ENCODE peak calls at places on chromosome 3, in nine cellular contexts. Y is fibroblast of lung, V is mucosa of descending colon, N is lung, P is pancreas, R is lower lobe of right lung, M is body of pancreas, X is GM23338, W is testis. Z is an unnamed sample.

GRCh38 chr3:12644297-12644937 is 19.5 kb downstream of the RAF1 start:
- DNase-seq in Y (peak; percentile 92), V (no peak), N (no peak), P (no peak), R (no peak), M (no peak), X (no peak), W (no peak), Z (no peak)

GRCh38 chr3:152505926-152506325 is 237.2 kb downstream of the MBNL1 start:
- DNase-seq in Y (no peak), V (no peak), N (no peak), P (no peak), R (no peak), M (no peak), X (no peak), W (no peak), Z (no peak)

GRCh38 chr3:187973977-187974856 is 179.7 kb upstream of the LPP start:
- DNase-seq in Y (no peak), V (no peak), N (no peak), P (no peak), R (no peak), M (no peak), X (no peak), W (no peak), Z (no peak)

GRCh38 chr3:187978433-187979011 is 175.4 kb upstream of the LPP start:
- DNase-seq in Y (peak; percentile 51), V (no peak), N (no peak), P (no peak), R (no peak), M (no peak), X (no peak), W (no peak), Z (no peak)

GRCh38 chr3:122618614-122619013 is 41.2 kb downstream of the PARP15 start:
- DNase-seq in Y (no peak), V (no peak), N (no peak), P (no peak), R (no peak), M (no peak), X (peak; percentile 33), W (no peak), Z (no peak)

GRCh38 chr3:127700406-127700805 is 27.7 kb downstream of the ABTB1 start:
- DNase-seq in Y (no peak), V (no peak), N (no peak), P (no peak), R (peak; percentile 14), M (no peak), X (no peak), W (no peak), Z (no peak)

GRCh38 chr3:184005981-184006507 is 11.6 kb downstream of the ABCC5 start:
- DNase-seq in Y (peak; percentile 64), V (peak; percentile 88), N (peak; percentile 81), P (peak; percentile 64), R (peak; percentile 85), M (peak; percentile 81), X (peak; percentile 53), W (peak; percentile 22), Z (peak; percentile 68)

GRCh38 chr3:7332696-7333095 is 471.8 kb downstream of the GRM7 start:
- DNase-seq in Y (no peak), V (no peak), N (no peak), P (no peak), R (no peak), M (no peak), X (peak; percentile 38), W (no peak), Z (no peak)

GRCh38 chr3:58041826-58042324 is 33.7 kb downstream of the FLNB start:
- DNase-seq in Y (peak; percentile 98), V (no peak), N (no peak), P (no peak), R (no peak), M (no peak), X (peak; percentile 74), W (no peak), Z (no peak)

GRCh38 chr3:97817965-97818364 is 3.8 kb upstream of the CRYBG3 start:
- DNase-seq in Y (no peak), V (no peak), N (no peak), P (no peak), R (no peak), M (no peak), X (no peak), W (no peak), Z (peak; percentile 50)

GRCh38 chr3:42652611-42653302 is 740 bp upstream of the ZBTB47 start:
- DNase-seq in Y (peak; percentile 85), V (peak; percentile 63), N (peak; percentile 79), P (peak; percentile 44), R (peak; percentile 79), M (peak; percentile 60), X (no peak), W (no peak), Z (peak; percentile 36)

GRCh38 chr3:45350643-45351042 is 37.7 kb upstream of the LARS2 start:
- DNase-seq in Y (no peak), V (no peak), N (no peak), P (no peak), R (no peak), M (no peak), X (no peak), W (no peak), Z (no peak)

GRCh38 chr3:33678073-33678472 is 40.0 kb downstream of the CLASP2 start:
- DNase-seq in Y (no peak), V (no peak), N (no peak), P (no peak), R (no peak), M (no peak), X (no peak), W (no peak), Z (no peak)

GRCh38 chr3:72860053-72860452 is 11.8 kb upstream of the SHQ1 start:
- DNase-seq in Y (no peak), V (no peak), N (no peak), P (no peak), R (no peak), M (no peak), X (no peak), W (no peak), Z (no peak)

GRCh38 chr3:14372587-14372986 is 29.8 kb upstream of the SLC6A6 start:
- DNase-seq in Y (no peak), V (no peak), N (no peak), P (no peak), R (no peak), M (no peak), X (no peak), W (no peak), Z (no peak)

GRCh38 chr3:14373753-14374376 is 28.5 kb upstream of the SLC6A6 start:
- DNase-seq in Y (no peak), V (no peak), N (no peak), P (no peak), R (no peak), M (no peak), X (no peak), W (no peak), Z (no peak)

GRCh38 chr3:14370719-14371572 is 31.5 kb upstream of the SLC6A6 start:
- DNase-seq in Y (no peak), V (no peak), N (no peak), P (no peak), R (no peak), M (no peak), X (no peak), W (no peak), Z (no peak)

GRCh38 chr3:14369675-14370669 is 32.4 kb upstream of the SLC6A6 start:
- DNase-seq in Y (no peak), V (peak; percentile 82), N (peak; percentile 70), P (peak; percentile 49), R (peak; percentile 69), M (peak; percentile 68), X (peak; percentile 79), W (no peak), Z (no peak)

GRCh38 chr3:14371573-14372474 is 30.6 kb upstream of the SLC6A6 start:
- DNase-seq in Y (peak; percentile 64), V (peak; percentile 92), N (peak; percentile 90), P (peak; percentile 46), R (peak; percentile 93), M (peak; percentile 75), X (no peak), W (peak; percentile 64), Z (peak; percentile 78)
- TF ChIP-seq CTCF in Y (no peak), V (no peak), N (no peak), P (no peak), R (peak; percentile 12), M (no peak), X (no peak), W (no peak), Z (peak; percentile 18)

GRCh38 chr3:4529901-4530588 is 36.9 kb downstream of the ITPR1 start:
- DNase-seq in Y (no peak), V (no peak), N (no peak), P (no peak), R (no peak), M (no peak), X (no peak), W (no peak), Z (no peak)
- H3K4me1 ChIP-seq in Y (peaks cover 2% of the 10 kb centered on the region), V (no peaks in the 10 kb centered on the region), N (peaks cover 11% of the 10 kb centered on the region), P (peaks cover 18% of the 10 kb centered on the region), R (peaks cover 53% of the 10 kb centered on the region), M (peaks cover 13% of the 10 kb centered on the region), X (peaks cover 14% of the 10 kb centered on the region), W (peaks cover 4% of the 10 kb centered on the region), Z (peaks cover 54% of the 10 kb centered on the region)

DNA sequence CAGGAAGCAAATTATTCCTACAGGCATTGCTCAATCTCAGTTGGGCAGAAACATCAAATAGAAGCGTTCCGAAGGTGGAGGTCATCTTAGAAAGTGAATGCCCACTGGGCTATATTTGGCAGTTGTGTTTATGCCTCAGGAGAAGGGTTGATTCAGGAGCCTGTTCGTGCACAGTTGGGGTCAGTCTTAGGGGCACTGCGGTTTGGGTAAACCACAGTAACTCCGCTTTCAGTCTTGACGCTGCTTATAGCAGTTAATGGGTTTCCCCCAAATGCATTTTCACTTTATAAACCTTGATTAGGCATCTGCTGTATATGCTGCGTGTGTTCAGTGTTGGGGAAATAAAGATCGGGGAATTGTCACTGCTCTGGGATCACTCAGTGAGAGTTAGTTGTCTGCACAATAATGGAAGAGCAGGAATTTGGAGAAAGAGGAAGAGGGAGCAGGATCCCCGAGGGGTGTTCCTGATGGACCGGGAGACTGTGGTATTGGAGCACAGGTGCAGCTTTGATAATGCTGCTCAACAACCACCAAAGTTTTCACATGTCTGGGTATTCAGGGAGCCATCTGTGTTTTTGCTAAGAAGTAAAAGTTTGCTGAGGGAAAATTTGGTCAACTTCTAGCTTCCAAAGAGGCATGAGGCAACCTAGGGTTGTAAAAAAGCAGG is 124.3 kb upstream of the EIF1B start:
- DNase-seq in Y (no peak), V (no peak), N (no peak), P (no peak), R (no peak), M (no peak), X (no peak), W (no peak), Z (no peak)
- H3K4me3 ChIP-seq in Y (no peak overlapping the region), V (no peak overlapping the region), N (no peak overlapping the region), P (no peak overlapping the region), R (no peak overlapping the region), M (no peak overlapping the region), X (no peak overlapping the region), W (no peak overlapping the region), Z (no peak overlapping the region)

GRCh38 chr3:135739755-135740154 is 225.8 kb upstream of the PPP2R3A start:
- DNase-seq in Y (no peak), V (no peak), N (no peak), P (no peak), R (no peak), M (no peak), X (peak; percentile 22), W (no peak), Z (no peak)

DNA sequence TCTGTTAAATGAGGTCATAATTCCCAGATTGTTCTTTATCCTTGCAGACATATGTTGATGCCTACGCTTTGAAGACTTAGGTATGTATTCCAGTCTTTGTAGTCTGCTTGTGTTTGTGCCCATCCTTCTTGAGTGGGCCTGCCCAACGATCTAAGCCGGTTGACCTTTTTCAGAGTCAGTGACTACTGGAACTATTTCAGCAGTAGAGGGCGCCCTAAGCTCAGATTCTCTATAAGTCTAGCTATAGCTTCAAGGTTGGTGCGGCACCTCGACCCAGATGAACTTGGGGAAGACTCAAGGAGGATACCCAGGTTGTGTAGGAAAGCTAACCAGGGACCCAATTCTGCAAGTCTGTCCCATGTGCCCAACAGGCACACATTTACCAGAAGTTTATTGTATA is 228.8 kb upstream of the PPP2R3A start:
- DNase-seq in Y (peak; percentile 8), V (no peak), N (no peak), P (no peak), R (no peak), M (no peak), X (peak; percentile 97), W (peak; percentile 47), Z (peak; percentile 47)
- TF ChIP-seq CTCF in Y (peak; percentile 20), V (no peak), N (no peak), P (no peak), R (no peak), M (no peak), X (peak; percentile 89), W (no peak), Z (peak; percentile 53)